ENCODE peak calls at places on chromosomes 4 and X, in nine cellular contexts. X is amniotic stem cell; N is GM12891; A is hypothalamus; Q is NCI-H1105; F is activated CD8-positive, alpha-beta memory T cell treated with anti-CD3 and anti-CD28 coated beads for 48 hours; K is RPMI7951; T is ACHN; C is activated CD4-positive, alpha-beta T cell treated with anti-CD3 and anti-CD28 coated beads, Interleukin-2, amount 50 U/mL, for 1 hour. W is an unnamed sample.

GRCh38 chr4:54384563-54384962 is 155.5 kb downstream of the PDGFRA start:
- DNase-seq in X (no peak), N (no peak), A (no peak), Q (no peak), F (no peak), K (peak; percentile 45), T (peak; percentile 33), C (peak; percentile 0), W (no peak)

GRCh38 chrX:139642241-139642927 is 65.6 kb downstream of the MCF2 start:
- DNase-seq in X (no peak), N (no peak), A (no peak), Q (no peak), F (no peak), K (no peak), T (no peak), C (no peak), W (no peak)

GRCh38 chrX:39874202-39874816 is 223.4 kb downstream of the BCOR start:
- DNase-seq in X (peak; percentile 11), N (no peak), A (no peak), Q (no peak), F (peak; percentile 49), K (peak; percentile 93), T (no peak), C (no peak), W (no peak)

GRCh38 chr4:16516796-16517413 is 290.6 kb upstream of the TAPT1 start:
- DNase-seq in X (peak; percentile 56), N (no peak), A (peak; percentile 32), Q (no peak), F (no peak), K (peak; percentile 27), T (no peak), C (no peak), W (no peak)

GRCh38 chrX:24257011-24257410 is 56.9 kb downstream of the SUPT20HL2 start:
- DNase-seq in X (no peak), N (no peak), A (no peak), Q (no peak), F (no peak), K (no peak), T (no peak), C (no peak), W (no peak)

GRCh38 chrX:110133735-110134370 is 130.9 kb downstream of the TMEM164 start:
- DNase-seq in X (no peak), N (no peak), A (no peak), Q (no peak), F (no peak), K (no peak), T (no peak), C (no peak), W (no peak)

GRCh38 chr4:138217567-138217966 is 24.6 kb downstream of the SLC7A11 start:
- DNase-seq in X (no peak), N (no peak), A (peak; percentile 18), Q (no peak), F (no peak), K (no peak), T (no peak), C (no peak), W (no peak)

GRCh38 chr4:2767705-2768074 is 11.6 kb upstream of the TNIP2 start:
- DNase-seq in X (no peak), N (no peak), A (no peak), Q (no peak), F (no peak), K (no peak), T (no peak), C (no peak), W (no peak)

GRCh38 chrX:49073641-49074575 is at the start of gene PRAF2:
- DNase-seq in X (peak; percentile 63), N (peak; percentile 90), A (peak; percentile 75), Q (peak; percentile 78), F (peak; percentile 68), K (peak; percentile 94), T (peak; percentile 83), C (peak; percentile 86), W (peak; percentile 58)

GRCh38 chrX:151816914-151817313 is 82.4 kb downstream of the CNGA2 start:
- DNase-seq in X (no peak), N (no peak), A (no peak), Q (no peak), F (no peak), K (no peak), T (no peak), C (no peak), W (no peak)

GRCh38 chr4:20698382-20698781 is 1.9 kb upstream of the PACRGL start:
- DNase-seq in X (no peak), N (no peak), A (no peak), Q (no peak), F (no peak), K (no peak), T (peak; percentile 22), C (no peak), W (no peak)

GRCh38 chrX:108584617-108585211 is 145.1 kb downstream of the COL4A5 start:
- DNase-seq in X (no peak), N (no peak), A (no peak), Q (no peak), F (no peak), K (peak; percentile 0), T (peak; percentile 4), C (no peak), W (no peak)

GRCh38 chrX:8844157-8844556 is 43.0 kb upstream of the FAM9A start:
- DNase-seq in X (no peak), N (no peak), A (no peak), Q (no peak), F (no peak), K (no peak), T (no peak), C (no peak), W (no peak)

GRCh38 chrX:38985375-38985774 is 184.1 kb downstream of the MID1IP1 start:
- DNase-seq in X (no peak), N (peak; percentile 6), A (no peak), Q (no peak), F (no peak), K (peak; percentile 18), T (peak; percentile 17), C (no peak), W (no peak)

GRCh38 chr4:165201806-165202205 is 5.6 kb upstream of the KLHL2 start:
- DNase-seq in X (no peak), N (no peak), A (no peak), Q (no peak), F (no peak), K (no peak), T (no peak), C (no peak), W (no peak)

GRCh38 chrX:52262195-52262546 is 77.5 kb downstream of the MAGED4 start:
- DNase-seq in X (no peak), N (no peak), A (no peak), Q (no peak), F (no peak), K (no peak), T (no peak), C (no peak), W (no peak)